ENCODE peak calls at places on chromosomes 7 and 10, in eight cellular contexts. One of them, this sample, is unnamed.

GRCh38 chr7:71750290-71750689 is 618.3 kb downstream of the GALNT17 start:
- DNase-seq in IMR-90: no peak
- DNase-seq in RWPE2: no peak
- DNase-seq in lung: no peak
- DNase-seq in mesenchymal stem cell: no peak
- DNase-seq in PC-9: no peak
- DNase-seq in fibroblast of lung: no peak
- DNase-seq in psoas muscle: no peak
- DNase-seq in this sample: no peak

GRCh38 chr10:21572578-21572977 is 38.5 kb downstream of the MLLT10 start:
- DNase-seq in IMR-90: peak; percentile 72
- DNase-seq in RWPE2: no peak
- DNase-seq in lung: no peak
- DNase-seq in mesenchymal stem cell: peak; percentile 28
- DNase-seq in PC-9: no peak
- DNase-seq in fibroblast of lung: peak; percentile 78
- DNase-seq in psoas muscle: peak; percentile 43
- DNase-seq in this sample: no peak

GRCh38 chr7:46999866-47000265 is 582.0 kb downstream of the TNS3 start:
- DNase-seq in IMR-90: no peak
- DNase-seq in RWPE2: no peak
- DNase-seq in lung: no peak
- DNase-seq in mesenchymal stem cell: no peak
- DNase-seq in PC-9: no peak
- DNase-seq in fibroblast of lung: no peak
- DNase-seq in psoas muscle: no peak
- DNase-seq in this sample: no peak

GRCh38 chr10:110380255-110380654 is 75.5 kb upstream of the SMNDC1 start:
- DNase-seq in IMR-90: no peak
- DNase-seq in RWPE2: no peak
- DNase-seq in lung: no peak
- DNase-seq in mesenchymal stem cell: no peak
- DNase-seq in PC-9: no peak
- DNase-seq in fibroblast of lung: no peak
- DNase-seq in psoas muscle: no peak
- DNase-seq in this sample: no peak

GRCh38 chr7:130273081-130273699 is 6.5 kb downstream of the CPA2 start:
- DNase-seq in IMR-90: peak; percentile 48
- DNase-seq in RWPE2: no peak
- DNase-seq in lung: no peak
- DNase-seq in mesenchymal stem cell: peak; percentile 88
- DNase-seq in PC-9: no peak
- DNase-seq in fibroblast of lung: peak; percentile 54
- DNase-seq in psoas muscle: no peak
- DNase-seq in this sample: no peak

GRCh38 chr10:24475598-24475997 is 248.1 kb downstream of the ARHGAP21 start:
- DNase-seq in IMR-90: no peak
- DNase-seq in RWPE2: no peak
- DNase-seq in lung: no peak
- DNase-seq in mesenchymal stem cell: no peak
- DNase-seq in PC-9: no peak
- DNase-seq in fibroblast of lung: no peak
- DNase-seq in psoas muscle: no peak
- DNase-seq in this sample: no peak

GRCh38 chr10:65142641-65143435 is 1621.6 kb downstream of the REEP3 start:
- DNase-seq in IMR-90: no peak
- DNase-seq in RWPE2: no peak
- DNase-seq in lung: no peak
- DNase-seq in mesenchymal stem cell: no peak
- DNase-seq in PC-9: peak; percentile 22
- DNase-seq in fibroblast of lung: no peak
- DNase-seq in psoas muscle: no peak
- DNase-seq in this sample: no peak

GRCh38 chr10:52864459-52865106 is 92.0 kb upstream of the MBL2 start:
- DNase-seq in IMR-90: peak; percentile 99
- DNase-seq in RWPE2: peak; percentile 97
- DNase-seq in lung: no peak
- DNase-seq in mesenchymal stem cell: peak; percentile 99
- DNase-seq in PC-9: peak; percentile 84
- DNase-seq in fibroblast of lung: peak; percentile 100
- DNase-seq in psoas muscle: no peak
- DNase-seq in this sample: no peak

GRCh38 chr7:108459922-108460551 is 3.8 kb upstream of the NRCAM start:
- DNase-seq in IMR-90: no peak
- DNase-seq in RWPE2: no peak
- DNase-seq in lung: no peak
- DNase-seq in mesenchymal stem cell: peak; percentile 21
- DNase-seq in PC-9: peak; percentile 38
- DNase-seq in fibroblast of lung: peak; percentile 58
- DNase-seq in psoas muscle: no peak
- DNase-seq in this sample: no peak

GRCh38 chr7:136698231-136698630 is 170.2 kb upstream of the CHRM2 start:
- DNase-seq in IMR-90: no peak
- DNase-seq in RWPE2: no peak
- DNase-seq in lung: no peak
- DNase-seq in mesenchymal stem cell: peak; percentile 24
- DNase-seq in PC-9: no peak
- DNase-seq in fibroblast of lung: no peak
- DNase-seq in psoas muscle: no peak
- DNase-seq in this sample: no peak

GRCh38 chr7:40057292-40057691 is 77.1 kb downstream of the MPLKIP start:
- DNase-seq in IMR-90: peak; percentile 20
- DNase-seq in RWPE2: no peak
- DNase-seq in lung: peak; percentile 61
- DNase-seq in mesenchymal stem cell: no peak
- DNase-seq in PC-9: no peak
- DNase-seq in fibroblast of lung: peak; percentile 63
- DNase-seq in psoas muscle: no peak
- DNase-seq in this sample: no peak

GRCh38 chr7:141763797-141764196 is at the start of gene TAS2R3:
- DNase-seq in IMR-90: no peak
- DNase-seq in RWPE2: no peak
- DNase-seq in lung: no peak
- DNase-seq in mesenchymal stem cell: no peak
- DNase-seq in PC-9: no peak
- DNase-seq in fibroblast of lung: no peak
- DNase-seq in psoas muscle: no peak
- DNase-seq in this sample: no peak

GRCh38 chr10:116120688-116121087 is 152.3 kb downstream of the GFRA1 start:
- DNase-seq in IMR-90: no peak
- DNase-seq in RWPE2: no peak
- DNase-seq in lung: no peak
- DNase-seq in mesenchymal stem cell: no peak
- DNase-seq in PC-9: no peak
- DNase-seq in fibroblast of lung: no peak
- DNase-seq in psoas muscle: no peak
- DNase-seq in this sample: no peak

GRCh38 chr10:97171001-97171400 is 14.8 kb downstream of the SLIT1 start:
- DNase-seq in IMR-90: no peak
- DNase-seq in RWPE2: no peak
- DNase-seq in lung: no peak
- DNase-seq in mesenchymal stem cell: no peak
- DNase-seq in PC-9: no peak
- DNase-seq in fibroblast of lung: no peak
- DNase-seq in psoas muscle: no peak
- DNase-seq in this sample: no peak

GRCh38 chr7:134905375-134905774 is 80.9 kb upstream of the AGBL3 start:
- DNase-seq in IMR-90: peak; percentile 96
- DNase-seq in RWPE2: no peak
- DNase-seq in lung: peak; percentile 59
- DNase-seq in mesenchymal stem cell: peak; percentile 92
- DNase-seq in PC-9: no peak
- DNase-seq in fibroblast of lung: peak; percentile 95
- DNase-seq in psoas muscle: peak; percentile 46
- DNase-seq in this sample: peak; percentile 76

GRCh38 chr7:31785081-31785480 is 98.1 kb downstream of the PPP1R17 start:
- DNase-seq in IMR-90: no peak
- DNase-seq in RWPE2: no peak
- DNase-seq in lung: no peak
- DNase-seq in mesenchymal stem cell: no peak
- DNase-seq in PC-9: no peak
- DNase-seq in fibroblast of lung: no peak
- DNase-seq in psoas muscle: no peak
- DNase-seq in this sample: no peak

GRCh38 chr7:27375958-27376357 is 133.4 kb downstream of the EVX1 start:
- DNase-seq in IMR-90: no peak
- DNase-seq in RWPE2: no peak
- DNase-seq in lung: no peak
- DNase-seq in mesenchymal stem cell: no peak
- DNase-seq in PC-9: no peak
- DNase-seq in fibroblast of lung: no peak
- DNase-seq in psoas muscle: no peak
- DNase-seq in this sample: no peak

GRCh38 chr7:106071356-106071998 is 40.6 kb downstream of the SYPL1 start:
- DNase-seq in IMR-90: no peak
- DNase-seq in RWPE2: no peak
- DNase-seq in lung: peak; percentile 54
- DNase-seq in mesenchymal stem cell: peak; percentile 30
- DNase-seq in PC-9: peak; percentile 87
- DNase-seq in fibroblast of lung: no peak
- DNase-seq in psoas muscle: no peak
- DNase-seq in this sample: no peak

GRCh38 chr10:76248781-76249180 is 817.4 kb downstream of the LRMDA start:
- DNase-seq in IMR-90: no peak
- DNase-seq in RWPE2: no peak
- DNase-seq in lung: no peak
- DNase-seq in mesenchymal stem cell: peak; percentile 76
- DNase-seq in PC-9: no peak
- DNase-seq in fibroblast of lung: peak; percentile 34
- DNase-seq in psoas muscle: no peak
- DNase-seq in this sample: no peak

GRCh38 chr10:30422981-30423654 is 10.9 kb upstream of the MAP3K8 start:
- DNase-seq in IMR-90: peak; percentile 86
- DNase-seq in RWPE2: peak; percentile 83
- DNase-seq in lung: peak; percentile 56
- DNase-seq in mesenchymal stem cell: peak; percentile 33
- DNase-seq in PC-9: peak; percentile 92
- DNase-seq in fibroblast of lung: peak; percentile 84
- DNase-seq in psoas muscle: peak; percentile 51
- DNase-seq in this sample: no peak

GRCh38 chr7:19815546-19815945 is 42.1 kb upstream of the TMEM196 start:
- DNase-seq in IMR-90: no peak
- DNase-seq in RWPE2: no peak
- DNase-seq in lung: no peak
- DNase-seq in mesenchymal stem cell: no peak
- DNase-seq in PC-9: no peak
- DNase-seq in fibroblast of lung: no peak
- DNase-seq in psoas muscle: no peak
- DNase-seq in this sample: no peak

GRCh38 chr7:132964886-132965285 is 117.0 kb downstream of the CHCHD3 start:
- DNase-seq in IMR-90: no peak
- DNase-seq in RWPE2: no peak
- DNase-seq in lung: no peak
- DNase-seq in mesenchymal stem cell: no peak
- DNase-seq in PC-9: no peak
- DNase-seq in fibroblast of lung: no peak
- DNase-seq in psoas muscle: no peak
- DNase-seq in this sample: no peak
- H3K4me3 ChIP-seq in IMR-90: no peak overlapping the region
- H3K4me3 ChIP-seq in RWPE2: no peak overlapping the region
- H3K4me3 ChIP-seq in lung: no peak overlapping the region
- H3K4me3 ChIP-seq in mesenchymal stem cell: no peak overlapping the region
- H3K4me3 ChIP-seq in PC-9: no peak overlapping the region
- H3K4me3 ChIP-seq in fibroblast of lung: no peak overlapping the region
- H3K4me3 ChIP-seq in psoas muscle: no peak overlapping the region
- H3K4me3 ChIP-seq in this sample: no peak overlapping the region

GRCh38 chr10:125151824-125152634 is 8.3 kb downstream of the CTBP2 start:
- DNase-seq in IMR-90: no peak
- DNase-seq in RWPE2: no peak
- DNase-seq in lung: peak; percentile 46
- DNase-seq in mesenchymal stem cell: no peak
- DNase-seq in PC-9: no peak
- DNase-seq in fibroblast of lung: no peak
- DNase-seq in psoas muscle: no peak
- DNase-seq in this sample: peak; percentile 77
- H3K4me1 ChIP-seq in IMR-90: peaks cover 50% of the 10 kb centered on the region
- H3K4me1 ChIP-seq in RWPE2: peaks cover 82% of the 10 kb centered on the region
- H3K4me1 ChIP-seq in lung: peaks cover 58% of the 10 kb centered on the region
- H3K4me1 ChIP-seq in mesenchymal stem cell: peaks cover 62% of the 10 kb centered on the region
- H3K4me1 ChIP-seq in PC-9: peaks cover 11% of the 10 kb centered on the region
- H3K4me1 ChIP-seq in fibroblast of lung: peaks cover 51% of the 10 kb centered on the region
- H3K4me1 ChIP-seq in psoas muscle: peaks cover 90% of the 10 kb centered on the region
- H3K4me1 ChIP-seq in this sample: peaks cover 13% of the 10 kb centered on the region

DNA sequence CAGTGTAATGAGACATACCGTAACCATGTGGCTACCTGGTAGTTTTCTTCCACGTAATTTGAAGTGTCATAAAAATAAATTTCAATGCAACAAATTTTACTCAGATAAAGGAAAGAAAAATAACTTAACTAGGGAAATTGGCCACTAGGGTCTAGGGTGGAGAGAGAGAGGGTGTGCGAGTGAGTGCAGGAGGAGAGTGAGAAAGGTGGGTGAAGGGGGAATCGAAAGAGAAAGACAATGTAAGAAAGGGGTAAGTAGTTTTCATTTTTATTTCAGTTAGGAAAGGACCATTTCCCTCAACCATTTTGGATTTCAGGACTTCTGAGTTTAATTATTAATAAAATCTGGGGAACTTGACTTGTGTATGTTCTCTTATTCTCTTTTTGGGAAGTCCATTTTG is 27.7 kb upstream of the GLI3 start:
- DNase-seq in IMR-90: no peak
- DNase-seq in RWPE2: no peak
- DNase-seq in lung: no peak
- DNase-seq in mesenchymal stem cell: no peak
- DNase-seq in PC-9: no peak
- DNase-seq in fibroblast of lung: no peak
- DNase-seq in psoas muscle: no peak
- DNase-seq in this sample: no peak
- H3K4me3 ChIP-seq in IMR-90: no peak overlapping the region
- H3K4me3 ChIP-seq in RWPE2: no peak overlapping the region
- H3K4me3 ChIP-seq in lung: no peak overlapping the region
- H3K4me3 ChIP-seq in mesenchymal stem cell: no peak overlapping the region
- H3K4me3 ChIP-seq in PC-9: no peak overlapping the region
- H3K4me3 ChIP-seq in fibroblast of lung: no peak overlapping the region
- H3K4me3 ChIP-seq in psoas muscle: no peak overlapping the region
- H3K4me3 ChIP-seq in this sample: no peak overlapping the region

GRCh38 chr7:137930616-137931015 is 71.3 kb downstream of the CREB3L2 start:
- DNase-seq in IMR-90: peak; percentile 97
- DNase-seq in RWPE2: no peak
- DNase-seq in lung: no peak
- DNase-seq in mesenchymal stem cell: peak; percentile 54
- DNase-seq in PC-9: no peak
- DNase-seq in fibroblast of lung: peak; percentile 88
- DNase-seq in psoas muscle: no peak
- DNase-seq in this sample: no peak

GRCh38 chr7:137925091-137925490 is 76.8 kb downstream of the CREB3L2 start:
- DNase-seq in IMR-90: peak; percentile 56
- DNase-seq in RWPE2: no peak
- DNase-seq in lung: no peak
- DNase-seq in mesenchymal stem cell: peak; percentile 40
- DNase-seq in PC-9: no peak
- DNase-seq in fibroblast of lung: no peak
- DNase-seq in psoas muscle: no peak
- DNase-seq in this sample: no peak

GRCh38 chr7:137925754-137926153 is 76.1 kb downstream of the CREB3L2 start:
- DNase-seq in IMR-90: no peak
- DNase-seq in RWPE2: no peak
- DNase-seq in lung: no peak
- DNase-seq in mesenchymal stem cell: no peak
- DNase-seq in PC-9: no peak
- DNase-seq in fibroblast of lung: no peak
- DNase-seq in psoas muscle: no peak
- DNase-seq in this sample: no peak

GRCh38 chr7:137928626-137929025 is 73.3 kb downstream of the CREB3L2 start:
- DNase-seq in IMR-90: no peak
- DNase-seq in RWPE2: no peak
- DNase-seq in lung: no peak
- DNase-seq in mesenchymal stem cell: no peak
- DNase-seq in PC-9: no peak
- DNase-seq in fibroblast of lung: no peak
- DNase-seq in psoas muscle: no peak
- DNase-seq in this sample: no peak

GRCh38 chr7:137927386-137927785 is 74.5 kb downstream of the CREB3L2 start:
- DNase-seq in IMR-90: no peak
- DNase-seq in RWPE2: no peak
- DNase-seq in lung: no peak
- DNase-seq in mesenchymal stem cell: no peak
- DNase-seq in PC-9: no peak
- DNase-seq in fibroblast of lung: no peak
- DNase-seq in psoas muscle: no peak
- DNase-seq in this sample: no peak
- H3K4me1 ChIP-seq in IMR-90: peaks cover 14% of the 10 kb centered on the region
- H3K4me1 ChIP-seq in RWPE2: peaks cover 21% of the 10 kb centered on the region
- H3K4me1 ChIP-seq in lung: peaks cover 1% of the 10 kb centered on the region
- H3K4me1 ChIP-seq in mesenchymal stem cell: peaks cover 20% of the 10 kb centered on the region
- H3K4me1 ChIP-seq in PC-9: peaks cover 19% of the 10 kb centered on the region
- H3K4me1 ChIP-seq in fibroblast of lung: peaks cover 15% of the 10 kb centered on the region
- H3K4me1 ChIP-seq in psoas muscle: peaks cover 1% of the 10 kb centered on the region
- H3K4me1 ChIP-seq in this sample: peaks cover 6% of the 10 kb centered on the region